ENCODE peak calls at places on chromosomes 6 and 20, in five cellular contexts. X, D, G, W and Q are unnamed samples.
A peak's percentile ranks its signal among the peaks of the same experiment; 100 is the strongest.

GRCh38 chr6:30510419-30510818 is 21.1 kb downstream of the HLA-E start:
- DNase-seq in X (no peak), D (no peak), G (no peak), W (no peak), Q (no peak)

GRCh38 chr6:148414836-148415235 is 72.2 kb downstream of the SASH1 start:
- DNase-seq in X (no peak), D (peak; percentile 48), G (peak; percentile 68), W (no peak), Q (no peak)

GRCh38 chr6:94462231-94462630 is 1042.9 kb upstream of the EPHA7 start:
- DNase-seq in X (no peak), D (no peak), G (no peak), W (no peak), Q (no peak)

GRCh38 chr6:126268087-126268486 is 71.8 kb upstream of the CENPW start:
- DNase-seq in X (no peak), D (no peak), G (no peak), W (no peak), Q (no peak)

GRCh38 chr6:17851720-17852161 is 135.7 kb downstream of the KIF13A start:
- DNase-seq in X (no peak), D (no peak), G (no peak), W (no peak), Q (no peak)

GRCh38 chr6:157656437-157657005 is 166.5 kb upstream of the SNX9 start:
- DNase-seq in X (no peak), D (peak; percentile 20), G (no peak), W (no peak), Q (no peak)

GRCh38 chr6:88728756-88729155 is 234.7 kb downstream of the RNGTT start:
- DNase-seq in X (no peak), D (no peak), G (no peak), W (no peak), Q (no peak)

GRCh38 chr20:43037605-43038309 is 151.9 kb downstream of the PTPRT start:
- DNase-seq in X (no peak), D (no peak), G (no peak), W (no peak), Q (no peak)

GRCh38 chr6:85395746-85396145 is 54.1 kb upstream of the NT5E start:
- DNase-seq in X (no peak), D (no peak), G (no peak), W (no peak), Q (no peak)

GRCh38 chr20:55415567-55416142 is 589.7 kb downstream of the CBLN4 start:
- DNase-seq in X (no peak), D (no peak), G (peak; percentile 56), W (no peak), Q (no peak)

GRCh38 chr20:36538026-36538764 is 3.1 kb upstream of the MYL9 start:
- DNase-seq in X (no peak), D (no peak), G (no peak), W (peak; percentile 38), Q (no peak)

GRCh38 chr6:121520337-121521163 is 85.1 kb downstream of the GJA1 start:
- DNase-seq in X (no peak), D (no peak), G (no peak), W (no peak), Q (no peak)

GRCh38 chr6:81562169-81562568 is 190.3 kb downstream of the TENT5A start:
- DNase-seq in X (no peak), D (peak; percentile 21), G (no peak), W (no peak), Q (no peak)

GRCh38 chr6:33197431-33198048 is 2.9 kb downstream of the RXRB start:
- DNase-seq in X (peak; percentile 12), D (peak; percentile 61), G (peak; percentile 46), W (no peak), Q (peak; percentile 39)

GRCh38 chr20:15867899-15868298 is 705.3 kb downstream of the KIF16B start:
- DNase-seq in X (no peak), D (no peak), G (no peak), W (no peak), Q (no peak)

GRCh38 chr6:44020148-44020547 is 107.1 kb downstream of the MRPL14 start:
- DNase-seq in X (no peak), D (no peak), G (no peak), W (peak; percentile 84), Q (no peak)

GRCh38 chr20:61391812-61392520 is 139.9 kb downstream of the CDH4 start:
- DNase-seq in X (no peak), D (no peak), G (peak; percentile 65), W (peak; percentile 42), Q (no peak)

GRCh38 chr6:116633685-116634084 is 17.4 kb downstream of the RSPH4A start:
- DNase-seq in X (no peak), D (no peak), G (no peak), W (no peak), Q (no peak)

GRCh38 chr20:59972037-59972801 is 14.0 kb downstream of the CDH26 start:
- DNase-seq in X (no peak), D (no peak), G (peak; percentile 91), W (no peak), Q (no peak)

GRCh38 chr20:18058661-18059467 is 1.1 kb upstream of the OVOL2 start:
- DNase-seq in X (no peak), D (no peak), G (no peak), W (no peak), Q (peak; percentile 89)

GRCh38 chr6:20182926-20183521 is 29.2 kb downstream of the MBOAT1 start:
- DNase-seq in X (no peak), D (no peak), G (peak; percentile 64), W (no peak), Q (peak; percentile 78)